ENCODE peak calls at places on chromosomes 11 and 22, in four cellular contexts. P is epithelial cell of proximal tubule, R is neural progenitor cell, H is AG04450. T is an unnamed sample.

GRCh38 chr11:14653090-14653489 is 9.5 kb downstream of the PDE3B start:
- DNase-seq in H (no peak), P (no peak), R (no peak), T (no peak)

GRCh38 chr11:13174090-13174489 is 103.5 kb upstream of the BMAL1 start:
- DNase-seq in R (no peak), H (no peak), P (no peak), T (no peak)

GRCh38 chr11:121466063-121466794 is 13.5 kb upstream of the SORL1-AS1 start:
- DNase-seq in H (peak; percentile 76), R (peak; percentile 56), P (no peak), T (peak; percentile 91)

GRCh38 chr22:28600546-28601143 is 79.0 kb downstream of the TTC28 start:
- DNase-seq in H (peak; percentile 30), R (peak; percentile 59), P (peak; percentile 10), T (peak; percentile 19)

GRCh38 chr11:93051181-93051580 is 81.7 kb downstream of the MTNR1B start:
- DNase-seq in H (peak; percentile 53), P (no peak), R (no peak), T (no peak)

GRCh38 chr11:393219-394033 is 583 bp upstream of the PKP3 start:
- DNase-seq in P (no peak), H (peak; percentile 42), R (no peak), T (no peak)

GRCh38 chr11:18420067-18420466 is 7.9 kb downstream of the LDHC start:
- DNase-seq in R (no peak), P (no peak), H (no peak), T (no peak)

GRCh38 chr22:41676134-41676533 is 12.5 kb downstream of the SNU13 start:
- DNase-seq in P (no peak), R (no peak), H (no peak), T (no peak)

GRCh38 chr11:23778971-23779370 is 717.9 kb upstream of the LUZP2 start:
- DNase-seq in H (no peak), R (no peak), P (no peak), T (peak; percentile 66)

GRCh38 chr11:46105134-46105628 is 16.1 kb downstream of the PHF21A start:
- DNase-seq in H (no peak), R (no peak), P (no peak), T (no peak)

GRCh38 chr11:11967669-11968510 is 40.5 kb downstream of the DKK3 start:
- DNase-seq in P (no peak), H (no peak), R (no peak), T (no peak)

GRCh38 chr11:125315088-125315740 is 150.7 kb downstream of the PKNOX2 start:
- DNase-seq in H (no peak), P (no peak), R (no peak), T (peak; percentile 11)

GRCh38 chr11:117037279-117037951 is 60.8 kb downstream of the SIK3 start:
- DNase-seq in R (no peak), H (no peak), P (no peak), T (peak; percentile 26)

GRCh38 chr11:97610000-97610399 is 1220.2 kb downstream of the JRKL start:
- DNase-seq in H (no peak), R (no peak), P (no peak), T (no peak)
- TF ChIP-seq CTCF in H (peak; percentile 21), R (no peak), P (peak; percentile 23), T (no peak)

DNA sequence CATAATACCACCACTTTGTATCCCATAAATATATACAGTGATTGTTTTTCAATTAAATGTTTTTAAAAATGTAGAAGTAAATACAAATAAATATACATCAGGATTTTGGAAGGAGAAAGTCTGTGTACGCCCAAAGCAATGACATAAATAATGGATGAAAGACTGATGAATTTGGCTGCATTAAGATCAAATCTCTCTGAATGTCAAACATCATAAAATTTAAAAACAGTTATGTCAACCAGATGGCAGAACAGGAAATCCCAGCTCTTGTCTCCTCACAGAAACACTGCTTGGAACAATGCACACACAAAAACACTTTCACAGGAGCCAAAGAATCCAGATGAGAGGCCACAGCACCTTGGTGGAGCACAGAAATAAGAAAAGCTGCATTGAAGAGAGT is 332.9 kb downstream of the NTM start:
- DNase-seq in P (no peak), H (no peak), R (no peak), T (no peak)
- H3K4me3 ChIP-seq in P (no peak overlapping the region), H (no peak overlapping the region), R (no peak overlapping the region), T (no peak overlapping the region)

DNA sequence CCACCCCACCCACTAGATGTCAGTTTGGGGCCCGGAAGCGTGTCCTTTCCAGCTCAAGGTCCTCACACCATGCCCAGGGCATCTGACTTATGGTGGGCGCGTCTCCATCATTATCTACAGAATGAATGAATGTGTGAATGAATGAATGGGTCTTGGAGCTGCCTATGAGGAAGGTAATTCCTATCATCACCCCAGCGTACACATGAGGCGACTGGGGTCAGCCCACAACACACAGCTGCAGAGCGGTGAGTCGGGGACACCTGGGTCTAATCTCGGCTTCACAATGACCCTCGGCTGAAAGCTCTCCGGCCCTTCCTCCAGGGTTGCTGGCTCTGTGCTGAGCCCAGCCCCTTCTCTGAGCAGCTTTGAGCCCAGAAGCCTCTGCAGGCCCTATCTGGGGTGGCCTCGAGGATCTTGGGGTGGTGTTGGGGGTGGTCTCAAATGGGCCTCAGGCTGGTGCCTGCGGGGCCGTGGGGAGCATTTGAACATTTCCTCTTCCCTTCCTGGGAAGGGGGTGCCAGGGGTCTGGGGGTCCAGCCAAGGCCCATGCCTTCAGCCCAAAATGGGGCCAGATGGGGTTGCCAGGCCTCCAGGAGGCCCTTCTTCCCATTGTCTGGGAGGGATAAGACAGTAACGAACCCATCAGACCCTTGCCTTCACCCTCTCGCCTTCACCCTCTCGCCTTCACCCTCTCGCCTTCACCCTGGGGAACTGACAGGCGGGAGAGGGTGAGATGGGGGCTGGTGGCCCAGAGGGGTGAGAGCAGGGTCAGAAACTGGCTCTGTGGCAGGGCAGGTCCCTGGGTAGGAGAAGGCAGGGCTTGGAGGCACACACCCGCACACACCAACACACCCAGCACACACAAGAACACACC is 82.4 kb downstream of the MYEOV start:
- DNase-seq in R (no peak), P (no peak), H (no peak), T (no peak)
- TF ChIP-seq CTCF in R (no peak), P (no peak), H (no peak), T (no peak)

DNA sequence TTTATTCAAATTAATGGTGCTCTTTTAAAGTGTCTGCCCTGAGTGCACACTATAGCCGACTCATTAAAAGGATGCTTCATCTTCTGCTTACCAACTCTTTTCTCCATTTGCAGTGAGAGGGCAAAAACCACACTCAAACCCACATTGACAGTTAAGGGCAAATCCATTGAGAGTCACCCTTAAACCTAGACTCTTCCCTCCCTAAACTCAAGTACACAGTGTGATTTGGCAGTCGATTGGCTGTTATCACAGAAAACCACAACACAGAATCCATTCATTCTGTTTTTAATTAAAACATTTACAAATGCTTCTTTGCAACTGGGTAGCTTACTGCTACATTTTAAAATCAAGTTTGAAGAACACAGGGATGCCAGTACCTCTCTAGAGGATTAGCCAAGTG is 120.0 kb downstream of the CADM1 start:
- DNase-seq in R (no peak), P (no peak), H (no peak), T (no peak)
- H3K4me3 ChIP-seq in R (no peak overlapping the region), P (no peak overlapping the region), H (no peak overlapping the region), T (no peak overlapping the region)

GRCh38 chr11:118895093-118896039 is 11.7 kb downstream of the CXCR5 start:
- DNase-seq in H (no peak), P (no peak), R (no peak), T (no peak)
- TF ChIP-seq CTCF in H (no peak), P (no peak), R (no peak), T (no peak)

GRCh38 chr11:61954106-61955030 is 4.2 kb downstream of the BEST1 start:
- DNase-seq in H (no peak), P (no peak), R (no peak), T (no peak)
- H3K4me3 ChIP-seq in H (peak overlapping the region; percentile 10), P (peak overlapping the region; percentile 49), R (peak overlapping the region; percentile 41), T (no peak overlapping the region)

DNA sequence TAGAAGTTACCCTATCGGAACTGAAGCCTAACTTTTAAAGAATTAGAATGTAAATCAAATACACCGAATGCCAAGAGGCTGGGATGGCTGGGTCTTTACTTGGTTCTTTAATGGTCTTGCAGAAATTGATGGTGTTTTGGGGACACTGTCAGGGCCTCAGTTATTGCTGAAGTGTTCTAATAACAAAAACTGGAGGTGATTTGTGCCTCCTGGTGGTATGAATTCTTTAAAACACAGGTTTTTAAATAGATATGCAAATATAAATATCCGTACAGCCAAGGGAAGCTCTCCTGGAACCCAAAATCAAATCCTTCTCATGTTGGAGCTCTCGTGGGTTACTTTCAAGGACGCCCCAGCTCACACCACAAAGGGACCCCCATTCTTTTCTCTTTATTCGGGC is 19.3 kb upstream of the TMPRSS5 start:
- DNase-seq in P (no peak), R (no peak), H (no peak), T (no peak)
- TF ChIP-seq CTCF in P (no peak), R (no peak), H (no peak), T (peak; percentile 8)

DNA sequence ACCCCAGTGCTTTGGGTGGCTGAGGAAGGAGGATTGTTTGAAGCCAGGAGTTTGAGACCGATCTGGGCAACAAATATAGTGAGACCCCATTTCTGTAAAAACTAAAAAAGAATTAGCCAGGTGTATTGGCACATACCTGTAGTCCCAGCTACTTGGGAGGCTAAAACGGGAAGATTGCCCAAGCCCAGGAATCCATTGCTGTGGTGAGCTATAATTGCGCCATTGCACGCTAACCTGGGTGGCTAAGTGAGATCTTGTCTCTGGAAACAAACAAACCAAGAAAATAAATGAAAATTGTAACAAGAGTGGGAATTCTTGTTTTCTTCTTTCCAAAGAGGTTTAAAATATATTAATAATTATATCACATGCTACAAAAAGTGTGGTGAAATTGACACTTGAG is 52.9 kb downstream of the DEPDC5 start:
- DNase-seq in P (no peak), R (no peak), H (no peak), T (no peak)
- H3K4me3 ChIP-seq in P (no peak overlapping the region), R (no peak overlapping the region), H (no peak overlapping the region), T (no peak overlapping the region)

DNA sequence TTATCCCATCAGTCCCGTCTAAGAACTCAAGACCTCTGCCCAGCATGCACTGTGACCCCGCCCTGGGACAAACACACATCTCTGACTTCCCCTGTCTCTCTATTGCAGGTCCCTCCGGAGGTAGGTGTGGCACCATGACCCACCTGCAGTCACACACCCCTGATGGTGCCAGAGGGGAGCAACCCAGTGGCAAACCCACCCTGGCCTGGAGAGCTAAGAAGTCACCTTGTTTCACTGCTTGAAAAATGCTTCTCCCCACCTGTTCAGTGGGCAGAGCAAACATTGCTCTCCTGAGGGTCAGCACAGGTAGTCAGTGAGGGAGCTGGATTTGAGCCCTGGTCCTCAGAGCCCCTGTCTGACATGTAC is 23.9 kb downstream of the CAPN1 start:
- DNase-seq in R (no peak), P (no peak), H (no peak), T (no peak)
- TF ChIP-seq CTCF in R (no peak), P (no peak), H (no peak), T (no peak)

GRCh38 chr22:35154937-35155387 is 89.0 kb downstream of the ISX start:
- DNase-seq in R (peak; percentile 85), P (no peak), H (peak; percentile 11), T (peak; percentile 3)
- H3K4me3 ChIP-seq in R (no peak overlapping the region), P (no peak overlapping the region), H (no peak overlapping the region), T (no peak overlapping the region)

T was measured in retinal pigment epithelial cell.